ENCODE peak calls at places on chromosomes 4 and X, in six cellular contexts. One of them, this sample, is unnamed.
A peak's percentile ranks its signal among the peaks of the same experiment; 100 is the strongest.

GRCh38 chr4:186392017-186392416 is 126.0 kb downstream of the F11 start:
- DNase-seq in HepG2: no peak
- DNase-seq in CD8-positive, alpha-beta memory T cell: no peak
- DNase-seq in left lung: no peak
- DNase-seq in ovary: no peak
- DNase-seq in endothelial cell of umbilical vein: no peak
- DNase-seq in this sample: no peak

GRCh38 chr4:170979736-170980135 is 833.5 kb upstream of the GALNTL6 start:
- DNase-seq in ovary: peak; percentile 16
- DNase-seq in CD8-positive, alpha-beta memory T cell: no peak
- DNase-seq in HepG2: no peak
- DNase-seq in endothelial cell of umbilical vein: no peak
- DNase-seq in left lung: no peak
- DNase-seq in this sample: no peak

GRCh38 chr4:48949518-48950207 is 36.4 kb upstream of the CWH43 start:
- DNase-seq in HepG2: no peak
- DNase-seq in CD8-positive, alpha-beta memory T cell: no peak
- DNase-seq in left lung: no peak
- DNase-seq in ovary: no peak
- DNase-seq in endothelial cell of umbilical vein: no peak
- DNase-seq in this sample: peak; percentile 57

GRCh38 chr4:105474110-105474518 is 252 bp upstream of the PPA2 start:
- DNase-seq in endothelial cell of umbilical vein: peak; percentile 89
- DNase-seq in left lung: peak; percentile 90
- DNase-seq in ovary: peak; percentile 89
- DNase-seq in CD8-positive, alpha-beta memory T cell: no peak
- DNase-seq in HepG2: no peak
- DNase-seq in this sample: peak; percentile 89

GRCh38 chr4:74044676-74045075 is 6.2 kb upstream of the CXCL3 start:
- DNase-seq in ovary: no peak
- DNase-seq in left lung: no peak
- DNase-seq in endothelial cell of umbilical vein: peak; percentile 30
- DNase-seq in CD8-positive, alpha-beta memory T cell: no peak
- DNase-seq in HepG2: no peak
- DNase-seq in this sample: no peak

GRCh38 chr4:110680217-110680616 is 57.3 kb upstream of the PITX2 start:
- DNase-seq in left lung: no peak
- DNase-seq in endothelial cell of umbilical vein: no peak
- DNase-seq in CD8-positive, alpha-beta memory T cell: no peak
- DNase-seq in HepG2: no peak
- DNase-seq in ovary: no peak
- DNase-seq in this sample: no peak

GRCh38 chrX:103825881-103826280 is 6.2 kb downstream of the RAB9B start:
- DNase-seq in left lung: no peak
- DNase-seq in HepG2: no peak
- DNase-seq in ovary: no peak
- DNase-seq in endothelial cell of umbilical vein: no peak
- DNase-seq in CD8-positive, alpha-beta memory T cell: no peak
- DNase-seq in this sample: no peak

GRCh38 chr4:13521047-13521446 is 23.3 kb downstream of the NKX3-2 start:
- DNase-seq in endothelial cell of umbilical vein: no peak
- DNase-seq in ovary: no peak
- DNase-seq in left lung: no peak
- DNase-seq in HepG2: no peak
- DNase-seq in CD8-positive, alpha-beta memory T cell: no peak
- DNase-seq in this sample: no peak

GRCh38 chrX:86263526-86263925 is 115.3 kb downstream of the DACH2 start:
- DNase-seq in ovary: no peak
- DNase-seq in left lung: no peak
- DNase-seq in endothelial cell of umbilical vein: no peak
- DNase-seq in HepG2: no peak
- DNase-seq in CD8-positive, alpha-beta memory T cell: no peak
- DNase-seq in this sample: no peak

GRCh38 chr4:26238782-26239647 is 81.8 kb upstream of the RBPJ start:
- DNase-seq in CD8-positive, alpha-beta memory T cell: no peak
- DNase-seq in left lung: no peak
- DNase-seq in endothelial cell of umbilical vein: no peak
- DNase-seq in HepG2: peak; percentile 8
- DNase-seq in ovary: no peak
- DNase-seq in this sample: peak; percentile 60

GRCh38 chrX:110795645-110796510 is at the start of gene CHRDL1:
- DNase-seq in left lung: peak; percentile 40
- DNase-seq in HepG2: no peak
- DNase-seq in ovary: peak; percentile 35
- DNase-seq in CD8-positive, alpha-beta memory T cell: no peak
- DNase-seq in endothelial cell of umbilical vein: no peak
- DNase-seq in this sample: no peak

GRCh38 chr4:88318751-88319350 is 34.5 kb upstream of the PPM1K start:
- DNase-seq in endothelial cell of umbilical vein: no peak
- DNase-seq in HepG2: no peak
- DNase-seq in ovary: no peak
- DNase-seq in left lung: no peak
- DNase-seq in CD8-positive, alpha-beta memory T cell: no peak
- DNase-seq in this sample: no peak

GRCh38 chr4:40202474-40202873 is 5.6 kb downstream of the RHOH start:
- DNase-seq in endothelial cell of umbilical vein: no peak
- DNase-seq in left lung: no peak
- DNase-seq in HepG2: no peak
- DNase-seq in CD8-positive, alpha-beta memory T cell: no peak
- DNase-seq in ovary: no peak
- DNase-seq in this sample: no peak

GRCh38 chr4:187992971-187993370 is 2.6 kb upstream of the ZFP42 start:
- DNase-seq in HepG2: no peak
- DNase-seq in left lung: no peak
- DNase-seq in endothelial cell of umbilical vein: no peak
- DNase-seq in ovary: no peak
- DNase-seq in CD8-positive, alpha-beta memory T cell: no peak
- DNase-seq in this sample: no peak

GRCh38 chrX:123962006-123962485 is 540 bp downstream of the STAG2 start:
- DNase-seq in CD8-positive, alpha-beta memory T cell: no peak
- DNase-seq in endothelial cell of umbilical vein: no peak
- DNase-seq in HepG2: no peak
- DNase-seq in left lung: no peak
- DNase-seq in ovary: no peak
- DNase-seq in this sample: peak; percentile 40

GRCh38 chr4:138199568-138200235 is 42.4 kb downstream of the SLC7A11 start:
- DNase-seq in HepG2: peak; percentile 98
- DNase-seq in endothelial cell of umbilical vein: peak; percentile 61
- DNase-seq in ovary: no peak
- DNase-seq in left lung: no peak
- DNase-seq in CD8-positive, alpha-beta memory T cell: no peak
- DNase-seq in this sample: peak; percentile 96

GRCh38 chrX:1592128-1592862 is 891 bp downstream of the AKAP17A start:
- DNase-seq in left lung: no peak
- DNase-seq in ovary: peak; percentile 64
- DNase-seq in CD8-positive, alpha-beta memory T cell: peak; percentile 16
- DNase-seq in endothelial cell of umbilical vein: peak; percentile 52
- DNase-seq in HepG2: peak; percentile 25
- DNase-seq in this sample: peak; percentile 22

GRCh38 chrX:1593286-1594271 is 2.2 kb downstream of the AKAP17A start:
- DNase-seq in HepG2: no peak
- DNase-seq in endothelial cell of umbilical vein: no peak
- DNase-seq in ovary: peak; percentile 63
- DNase-seq in left lung: no peak
- DNase-seq in CD8-positive, alpha-beta memory T cell: no peak
- DNase-seq in this sample: no peak

GRCh38 chrX:1592863-1593201 is 1.4 kb downstream of the AKAP17A start:
- DNase-seq in endothelial cell of umbilical vein: no peak
- DNase-seq in CD8-positive, alpha-beta memory T cell: no peak
- DNase-seq in left lung: no peak
- DNase-seq in ovary: peak; percentile 74
- DNase-seq in HepG2: no peak
- DNase-seq in this sample: peak; percentile 29

GRCh38 chrX:1591102-1591862 is at the start of gene AKAP17A:
- DNase-seq in left lung: peak; percentile 95
- DNase-seq in HepG2: peak; percentile 92
- DNase-seq in CD8-positive, alpha-beta memory T cell: peak; percentile 94
- DNase-seq in ovary: peak; percentile 99
- DNase-seq in endothelial cell of umbilical vein: peak; percentile 95
- DNase-seq in this sample: peak; percentile 95

DNA sequence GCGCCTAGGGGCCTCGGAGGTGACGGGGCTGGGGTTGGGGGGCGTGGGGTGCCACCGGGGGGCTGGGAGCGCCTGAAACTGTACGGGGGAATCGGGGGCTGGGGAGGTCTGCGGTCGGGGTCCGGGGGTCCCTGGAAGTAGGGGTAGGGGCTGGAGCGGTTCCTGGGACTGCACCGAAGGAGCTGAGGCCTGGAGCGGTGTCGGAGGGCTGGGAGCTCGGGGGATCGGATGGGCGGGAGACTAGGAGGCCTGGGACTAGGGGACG is 391 bp downstream of the AKAP17A start:
- DNase-seq in CD8-positive, alpha-beta memory T cell: no peak
- DNase-seq in endothelial cell of umbilical vein: no peak
- DNase-seq in left lung: no peak
- DNase-seq in HepG2: no peak
- DNase-seq in ovary: no peak
- DNase-seq in this sample: no peak
- H3K36me3 ChIP-seq in CD8-positive, alpha-beta memory T cell: peaks cover 32% of the 10 kb centered on the region
- H3K36me3 ChIP-seq in endothelial cell of umbilical vein: peaks cover 6% of the 10 kb centered on the region
- H3K36me3 ChIP-seq in left lung: peaks cover 33% of the 10 kb centered on the region
- H3K36me3 ChIP-seq in HepG2: peaks cover 16% of the 10 kb centered on the region
- H3K36me3 ChIP-seq in ovary: peaks cover 3% of the 10 kb centered on the region
- H3K36me3 ChIP-seq in this sample: no peaks in the 10 kb centered on the region

GRCh38 chrX:47179221-47179927 is 14.3 kb upstream of the UBA1 start:
- DNase-seq in HepG2: no peak
- DNase-seq in CD8-positive, alpha-beta memory T cell: no peak
- DNase-seq in left lung: peak; percentile 19
- DNase-seq in ovary: no peak
- DNase-seq in endothelial cell of umbilical vein: no peak
- DNase-seq in this sample: no peak
- H3K36me3 ChIP-seq in HepG2: peaks cover 16% of the 10 kb centered on the region
- H3K36me3 ChIP-seq in CD8-positive, alpha-beta memory T cell: peaks cover 7% of the 10 kb centered on the region
- H3K36me3 ChIP-seq in left lung: peaks cover 100% of the 10 kb centered on the region
- H3K36me3 ChIP-seq in ovary: no peaks in the 10 kb centered on the region
- H3K36me3 ChIP-seq in endothelial cell of umbilical vein: no peaks in the 10 kb centered on the region
- H3K36me3 ChIP-seq in this sample: peaks cover 13% of the 10 kb centered on the region

GRCh38 chr4:3121596-3121995 is 47.1 kb downstream of the HTT start:
- DNase-seq in ovary: no peak
- DNase-seq in CD8-positive, alpha-beta memory T cell: no peak
- DNase-seq in left lung: no peak
- DNase-seq in HepG2: no peak
- DNase-seq in endothelial cell of umbilical vein: no peak
- DNase-seq in this sample: no peak
- H3K36me3 ChIP-seq in ovary: no peaks in the 10 kb centered on the region
- H3K36me3 ChIP-seq in CD8-positive, alpha-beta memory T cell: peaks cover 6% of the 10 kb centered on the region
- H3K36me3 ChIP-seq in left lung: peaks cover 71% of the 10 kb centered on the region
- H3K36me3 ChIP-seq in HepG2: peaks cover 19% of the 10 kb centered on the region
- H3K36me3 ChIP-seq in endothelial cell of umbilical vein: peaks cover 4% of the 10 kb centered on the region
- H3K36me3 ChIP-seq in this sample: no peaks in the 10 kb centered on the region

DNA sequence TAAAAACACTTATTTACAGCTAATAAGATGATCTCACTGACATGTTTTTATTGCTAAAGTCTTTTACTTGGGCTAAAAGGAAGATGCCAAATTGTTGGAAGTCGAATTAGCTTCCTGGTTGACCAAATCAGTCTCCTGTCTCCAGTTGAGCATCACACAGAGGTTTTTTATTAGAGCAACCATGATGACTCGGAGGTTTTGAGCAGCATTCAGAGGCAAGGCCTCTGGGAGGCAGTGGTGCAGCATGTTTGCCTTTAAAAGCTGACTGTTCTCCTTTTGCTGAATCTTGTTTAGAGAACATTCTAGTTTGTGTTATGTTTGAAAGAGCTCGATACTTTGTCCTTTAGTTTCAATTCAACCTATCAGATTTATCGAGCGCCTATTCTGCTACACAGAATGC is 2.1 kb downstream of the UCHL1 start:
- DNase-seq in HepG2: peak; percentile 18
- DNase-seq in left lung: no peak
- DNase-seq in ovary: peak; percentile 26
- DNase-seq in endothelial cell of umbilical vein: peak; percentile 70
- DNase-seq in CD8-positive, alpha-beta memory T cell: no peak
- DNase-seq in this sample: peak; percentile 5
- H3K36me3 ChIP-seq in HepG2: no peaks in the 10 kb centered on the region
- H3K36me3 ChIP-seq in left lung: no peaks in the 10 kb centered on the region
- H3K36me3 ChIP-seq in ovary: no peaks in the 10 kb centered on the region
- H3K36me3 ChIP-seq in endothelial cell of umbilical vein: peaks cover 7% of the 10 kb centered on the region
- H3K36me3 ChIP-seq in CD8-positive, alpha-beta memory T cell: no peaks in the 10 kb centered on the region
- H3K36me3 ChIP-seq in this sample: no peaks in the 10 kb centered on the region

GRCh38 chr4:72394264-72394663 is 174.8 kb downstream of the ADAMTS3 start:
- DNase-seq in endothelial cell of umbilical vein: no peak
- DNase-seq in CD8-positive, alpha-beta memory T cell: no peak
- DNase-seq in HepG2: no peak
- DNase-seq in ovary: no peak
- DNase-seq in left lung: no peak
- DNase-seq in this sample: no peak

DNA sequence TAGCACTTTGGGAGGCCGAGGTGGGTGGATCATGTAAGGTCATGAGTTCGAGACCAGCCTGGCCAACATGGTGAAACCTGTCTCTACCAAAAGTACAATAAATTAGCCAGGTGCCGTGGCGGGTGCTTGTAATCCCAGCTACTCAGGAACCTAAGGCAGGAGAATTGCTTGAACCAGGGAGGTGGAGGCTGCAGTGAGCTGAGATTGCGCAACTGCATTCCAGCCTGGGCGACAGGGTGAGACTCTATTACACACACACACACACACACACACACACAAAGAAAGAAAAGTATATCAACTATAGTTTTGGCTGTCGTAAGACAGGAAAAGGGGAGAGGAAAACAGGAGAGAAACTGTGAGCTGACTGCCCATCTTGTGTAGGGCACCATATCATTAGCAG is 171.7 kb downstream of the ADAMTS3 start:
- DNase-seq in HepG2: no peak
- DNase-seq in left lung: peak; percentile 53
- DNase-seq in ovary: no peak
- DNase-seq in endothelial cell of umbilical vein: no peak
- DNase-seq in CD8-positive, alpha-beta memory T cell: no peak
- DNase-seq in this sample: no peak
- H3K36me3 ChIP-seq in HepG2: no peaks in the 10 kb centered on the region
- H3K36me3 ChIP-seq in left lung: no peaks in the 10 kb centered on the region
- H3K36me3 ChIP-seq in ovary: no peaks in the 10 kb centered on the region
- H3K36me3 ChIP-seq in endothelial cell of umbilical vein: no peaks in the 10 kb centered on the region
- H3K36me3 ChIP-seq in CD8-positive, alpha-beta memory T cell: no peaks in the 10 kb centered on the region
- H3K36me3 ChIP-seq in this sample: no peaks in the 10 kb centered on the region

GRCh38 chr4:108129226-108129625 is 39.5 kb downstream of the LEF1 start:
- DNase-seq in HepG2: no peak
- DNase-seq in CD8-positive, alpha-beta memory T cell: no peak
- DNase-seq in ovary: no peak
- DNase-seq in endothelial cell of umbilical vein: no peak
- DNase-seq in left lung: no peak
- DNase-seq in this sample: no peak
- H3K36me3 ChIP-seq in HepG2: no peaks in the 10 kb centered on the region
- H3K36me3 ChIP-seq in CD8-positive, alpha-beta memory T cell: no peaks in the 10 kb centered on the region
- H3K36me3 ChIP-seq in ovary: no peaks in the 10 kb centered on the region
- H3K36me3 ChIP-seq in endothelial cell of umbilical vein: no peaks in the 10 kb centered on the region
- H3K36me3 ChIP-seq in left lung: no peaks in the 10 kb centered on the region
- H3K36me3 ChIP-seq in this sample: no peaks in the 10 kb centered on the region

This sample was measured in small intestine.